ENCODE peak calls at places on chromosomes 16 and 17, in eight cellular contexts. P, T, R, Z, J, N, M and K are unnamed samples.

GRCh38 chr17:14780116-14780515 is 479.2 kb downstream of the HS3ST3B1 start:
- DNase-seq in P (no peak), T (no peak), R (peak; percentile 85), Z (no peak), J (no peak), N (no peak), M (no peak), K (no peak)

GRCh38 chr16:9102379-9102778 is 10.9 kb downstream of the HAPSTR1 start:
- DNase-seq in P (no peak), T (no peak), R (no peak), Z (no peak), J (no peak), N (no peak), M (no peak), K (no peak)

GRCh38 chr16:54240180-54241125 is 46.1 kb downstream of the IRX3 start:
- DNase-seq in P (no peak), T (no peak), R (no peak), Z (no peak), J (no peak), N (no peak), M (no peak), K (no peak)

GRCh38 chr16:88759245-88759975 is 25.6 kb downstream of the PIEZO1 start:
- DNase-seq in P (no peak), T (no peak), R (peak; percentile 79), Z (no peak), J (no peak), N (no peak), M (no peak), K (no peak)

GRCh38 chr16:2511128-2511785 is 2.5 kb upstream of the ATP6V0C start:
- DNase-seq in P (no peak), T (no peak), R (peak; percentile 40), Z (no peak), J (no peak), N (peak; percentile 59), M (no peak), K (no peak)

GRCh38 chr17:73952498-73953205 is 250.8 kb upstream of the RPL38 start:
- DNase-seq in P (peak; percentile 73), T (no peak), R (peak; percentile 81), Z (no peak), J (peak; percentile 56), N (peak; percentile 18), M (peak; percentile 49), K (no peak)

GRCh38 chr16:8931864-8932263 is 31.8 kb downstream of the USP7 start:
- DNase-seq in P (peak; percentile 82), T (no peak), R (peak; percentile 81), Z (no peak), J (no peak), N (peak; percentile 43), M (peak; percentile 63), K (no peak)

GRCh38 chr17:21176996-21177395 is 37.0 kb downstream of the TMEM11 start:
- DNase-seq in P (no peak), T (no peak), R (no peak), Z (no peak), J (no peak), N (no peak), M (no peak), K (no peak)

GRCh38 chr17:57810740-57811632 is 38.9 kb downstream of the MRPS23 start:
- DNase-seq in P (no peak), T (no peak), R (no peak), Z (no peak), J (no peak), N (peak; percentile 76), M (no peak), K (no peak)

GRCh38 chr17:50346313-50347086 is 574 bp downstream of the XYLT2 start:
- DNase-seq in P (peak; percentile 83), T (no peak), R (peak; percentile 59), Z (no peak), J (peak; percentile 69), N (peak; percentile 48), M (no peak), K (no peak)

GRCh38 chr17:50129946-50130777 is at the start of gene SAMD14:
- DNase-seq in P (no peak), T (no peak), R (peak; percentile 62), Z (no peak), J (no peak), N (no peak), M (peak; percentile 51), K (no peak)

DNA sequence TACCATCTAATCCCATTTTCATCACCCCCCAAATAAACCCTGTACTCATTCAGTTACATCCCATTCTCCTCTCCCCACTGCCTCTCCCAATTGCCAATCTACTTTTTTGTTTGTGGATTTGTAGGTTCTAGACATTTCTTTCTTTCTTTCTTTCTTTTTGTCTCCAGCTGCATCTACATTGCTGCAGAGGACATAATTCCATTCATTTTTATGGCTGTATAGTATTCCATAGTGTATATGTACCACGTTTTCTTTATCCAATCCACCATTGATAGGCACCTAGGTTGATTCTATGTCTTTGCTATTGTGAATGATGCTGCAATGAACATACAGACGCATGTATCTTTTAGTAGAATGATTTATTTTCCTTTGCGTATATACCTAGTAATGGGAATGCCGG is 6.3 kb upstream of the CRYM start:
- DNase-seq in P (no peak), T (no peak), R (no peak), Z (no peak), J (no peak), N (no peak), M (no peak), K (no peak)
- H3K4me3 ChIP-seq in P (peak overlapping the region; percentile 72), T (peak overlapping the region; percentile 51), R (peak overlapping the region; percentile 79), Z (no peak overlapping the region), J (no peak overlapping the region), N (no peak overlapping the region), M (no peak overlapping the region), K (peak overlapping the region; percentile 49)

DNA sequence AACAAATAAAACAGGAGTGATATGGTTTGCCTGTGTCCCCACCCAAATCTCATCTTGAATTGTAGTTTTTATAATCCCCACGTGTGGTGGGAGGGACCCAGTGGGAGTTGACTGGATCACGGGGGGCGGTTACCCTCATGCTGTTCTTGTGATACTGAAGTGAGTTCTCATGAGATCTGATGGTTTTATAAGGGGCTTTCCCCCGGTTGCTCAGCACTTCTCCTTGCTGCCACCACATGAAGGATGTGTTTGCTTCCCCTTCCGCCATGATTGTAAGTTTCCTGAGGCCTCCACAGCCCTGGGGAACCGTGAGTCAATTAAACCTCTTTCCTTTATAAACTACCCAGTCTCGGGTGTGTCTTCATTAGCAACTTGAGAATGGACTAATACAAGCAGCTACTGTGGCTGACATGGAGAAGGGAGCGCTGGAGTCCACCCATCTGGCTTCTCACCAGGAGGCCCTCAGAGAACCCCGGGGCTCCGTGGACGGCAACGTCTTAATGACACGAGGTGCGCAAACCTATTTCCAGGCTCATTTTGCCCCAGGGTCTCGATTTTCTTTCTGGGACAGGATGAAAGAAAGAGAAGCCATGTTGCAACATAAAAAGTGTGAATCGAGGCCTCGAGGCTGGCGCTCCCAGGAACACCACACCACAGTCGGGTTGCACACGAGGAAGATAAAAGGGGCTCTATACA is 129.5 kb downstream of the DYNLRB2 start:
- DNase-seq in P (no peak), T (no peak), R (no peak), Z (no peak), J (no peak), N (no peak), M (no peak), K (no peak)
- TF ChIP-seq CTCF in P (no peak), T (no peak), R (no peak), Z (no peak), J (no peak), N (no peak), M (no peak), K (no peak)

GRCh38 chr16:48114410-48114809 is 41.4 kb downstream of the ABCC12 start:
- DNase-seq in P (no peak), T (no peak), R (no peak), Z (no peak), J (no peak), N (no peak), M (no peak), K (no peak)

GRCh38 chr16:48110982-48111381 is 44.8 kb downstream of the ABCC12 start:
- DNase-seq in P (no peak), T (no peak), R (no peak), Z (no peak), J (no peak), N (no peak), M (no peak), K (no peak)

GRCh38 chr16:48115299-48115698 is 40.5 kb downstream of the ABCC12 start:
- DNase-seq in P (no peak), T (no peak), R (no peak), Z (no peak), J (no peak), N (no peak), M (no peak), K (no peak)

GRCh38 chr16:48113471-48113870 is 42.3 kb downstream of the ABCC12 start:
- DNase-seq in P (no peak), T (no peak), R (peak; percentile 29), Z (no peak), J (no peak), N (no peak), M (no peak), K (no peak)

GRCh38 chr16:48112603-48113400 is 43.0 kb downstream of the ABCC12 start:
- DNase-seq in P (no peak), T (no peak), R (no peak), Z (no peak), J (no peak), N (peak; percentile 52), M (no peak), K (no peak)
- H3K4me3 ChIP-seq in P (no peak overlapping the region), T (no peak overlapping the region), R (no peak overlapping the region), Z (no peak overlapping the region), J (no peak overlapping the region), N (no peak overlapping the region), M (no peak overlapping the region), K (no peak overlapping the region)

DNA sequence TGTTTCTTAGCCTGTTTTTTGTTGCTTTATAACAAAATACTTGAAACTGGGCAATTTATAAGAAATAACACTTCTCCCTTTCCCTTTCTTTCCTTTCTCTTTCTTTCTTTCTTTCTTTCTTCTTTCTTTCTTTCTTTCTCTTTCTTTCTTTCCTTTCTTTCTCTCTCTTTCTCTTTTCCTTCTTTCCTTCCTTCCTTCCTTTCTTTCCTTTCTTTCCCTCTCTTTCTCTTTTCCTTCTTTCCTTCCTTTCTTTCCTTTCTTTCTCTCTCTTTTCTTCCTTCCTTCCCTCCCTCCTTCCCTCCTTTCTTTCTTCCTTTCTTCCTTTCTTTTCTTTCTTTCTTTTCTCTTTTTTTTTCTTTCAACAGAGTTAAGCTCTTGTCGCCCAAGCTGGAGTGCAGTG is 27.8 kb downstream of the FAM20A start:
- DNase-seq in P (no peak), T (no peak), R (no peak), Z (no peak), J (no peak), N (no peak), M (no peak), K (no peak)
- TF ChIP-seq CTCF in P (no peak), T (no peak), R (no peak), Z (no peak), J (no peak), N (no peak), M (no peak), K (no peak)